ENCODE peak calls at places on chromosome X, in ten cellular contexts. K, H, C, S, Q, M, X, Y, T and L are unnamed samples.

GRCh38 chrX:55907968-55908607 is 190.5 kb downstream of the RRAGB start:
- DNase-seq in K (peak), H (peak), C (peak), S (peak), Q (peak), M (no peak), X (peak), Y (no peak), T (peak), L (peak)

GRCh38 chrX:54066841-54067240 is 22.6 kb upstream of the PHF8 start:
- DNase-seq in K (no peak), H (no peak), C (no peak), S (no peak), Q (no peak), M (no peak), X (no peak), Y (no peak), T (no peak), L (no peak)

GRCh38 chrX:119518371-119518770 is 46.8 kb downstream of the STEEP1 start:
- DNase-seq in K (no peak), H (no peak), C (no peak), S (no peak), Q (no peak), M (no peak), X (no peak), Y (no peak), T (no peak), L (no peak)

GRCh38 chrX:140766024-140766611 is 56.6 kb downstream of the LINC00632 start:
- DNase-seq in K (no peak), H (peak), C (peak), S (no peak), Q (no peak), M (peak), X (peak), Y (peak), T (peak), L (peak)

GRCh38 chrX:80817002-80817401 is 7.3 kb upstream of the BRWD3 start:
- DNase-seq in K (no peak), H (no peak), C (no peak), S (no peak), Q (no peak), M (no peak), X (no peak), Y (no peak), T (no peak), L (no peak)

GRCh38 chrX:3145716-3146115 is 104.4 kb downstream of the ARSF start:
- DNase-seq in K (no peak), H (no peak), C (no peak), S (no peak), Q (no peak), M (no peak), X (no peak), Y (no peak), T (no peak), L (no peak)

GRCh38 chrX:140505421-140506337 is 810 bp upstream of the SOX3 start:
- DNase-seq in K (no peak), H (peak), C (no peak), S (no peak), Q (no peak), M (no peak), X (no peak), Y (no peak), T (no peak), L (no peak)

GRCh38 chrX:69121321-69122000 is 43.8 kb downstream of the PJA1 start:
- DNase-seq in K (no peak), H (no peak), C (no peak), S (no peak), Q (no peak), M (no peak), X (no peak), Y (no peak), T (no peak), L (no peak)

GRCh38 chrX:100207331-100208024 is 202.6 kb downstream of the PCDH19 start:
- DNase-seq in K (peak), H (no peak), C (no peak), S (no peak), Q (no peak), M (no peak), X (no peak), Y (peak), T (no peak), L (no peak)

GRCh38 chrX:140744085-140744484 is 34.5 kb downstream of the LINC00632 start:
- DNase-seq in K (no peak), H (no peak), C (no peak), S (no peak), Q (no peak), M (no peak), X (no peak), Y (no peak), T (no peak), L (no peak)

GRCh38 chrX:149131780-149132179 is 373.3 kb downstream of the IDS start:
- DNase-seq in K (no peak), H (no peak), C (no peak), S (no peak), Q (no peak), M (no peak), X (no peak), Y (no peak), T (no peak), L (no peak)

GRCh38 chrX:108138814-108139213 is 47.2 kb downstream of the ATG4A start:
- DNase-seq in K (no peak), H (no peak), C (no peak), S (no peak), Q (no peak), M (no peak), X (no peak), Y (no peak), T (no peak), L (no peak)